ENCODE peak calls at places on chromosomes 11 and 22, in ten cellular contexts. F is mesenteric fat pad, M is heart left ventricle, B is nucleus accumbens, G is HEK293T, X is COR-L47, P is AG09319, V is HS-5, R is GM12865, Z is epithelial cell of esophagus. J is an unnamed sample.

GRCh38 chr22:44622685-44623084 is 79.3 kb upstream of the PRR5 start:
- DNase-seq in F (no peak), M (no peak), B (no peak), G (no peak), X (no peak), P (no peak), V (no peak), R (no peak), Z (no peak), J (no peak)

GRCh38 chr11:44047298-44047697 is 483 bp upstream of the ACCSL start:
- DNase-seq in F (no peak), M (no peak), B (no peak), G (no peak), X (no peak), P (no peak), V (no peak), R (no peak), Z (no peak), J (no peak)

GRCh38 chr11:16759857-16760256 is 21.4 kb downstream of the C11orf58 start:
- DNase-seq in F (no peak), M (no peak), B (no peak), G (no peak), X (no peak), P (no peak), V (peak; percentile 20), R (no peak), Z (no peak), J (no peak)

GRCh38 chr11:129803533-129803932 is 12.1 kb upstream of the TMEM45B start:
- DNase-seq in F (no peak), M (no peak), B (no peak), G (no peak), X (no peak), P (no peak), V (no peak), R (no peak), Z (peak; percentile 37), J (no peak)

GRCh38 chr11:43784301-43784700 is 96.3 kb upstream of the ALKBH3 start:
- DNase-seq in F (no peak), M (no peak), B (no peak), G (no peak), X (no peak), P (no peak), V (no peak), R (no peak), Z (no peak), J (no peak)

GRCh38 chr11:9438611-9439010 is 22.2 kb upstream of the ZNF143 start:
- DNase-seq in F (no peak), M (no peak), B (no peak), G (no peak), X (no peak), P (no peak), V (no peak), R (no peak), Z (no peak), J (no peak)

GRCh38 chr11:119489087-119489486 is 66.1 kb upstream of the THY1 start:
- DNase-seq in F (peak; percentile 43), M (no peak), B (no peak), G (no peak), X (no peak), P (no peak), V (no peak), R (no peak), Z (no peak), J (no peak)

GRCh38 chr11:132977241-132977640 is 555.1 kb downstream of the OPCML start:
- DNase-seq in F (no peak), M (no peak), B (no peak), G (no peak), X (peak; percentile 24), P (no peak), V (no peak), R (no peak), Z (no peak), J (no peak)

GRCh38 chr22:29470159-29470855 is 9.7 kb upstream of the NEFH start:
- DNase-seq in F (no peak), M (peak; percentile 59), B (no peak), G (peak; percentile 96), X (peak; percentile 39), P (no peak), V (no peak), R (peak; percentile 71), Z (peak; percentile 76), J (no peak)

GRCh38 chr22:48742191-48742555 is 1085.5 kb downstream of the BRD1 start:
- DNase-seq in F (no peak), M (no peak), B (no peak), G (no peak), X (no peak), P (no peak), V (no peak), R (no peak), Z (no peak), J (no peak)

GRCh38 chr22:31637938-31638618 is 23.9 kb downstream of the PISD start:
- DNase-seq in F (no peak), M (peak; percentile 55), B (no peak), G (no peak), X (no peak), P (no peak), V (no peak), R (peak; percentile 87), Z (peak; percentile 41), J (no peak)

GRCh38 chr11:6655790-6656580 is at the start of gene DCHS1:
- DNase-seq in F (no peak), M (peak; percentile 54), B (no peak), G (peak; percentile 35), X (peak; percentile 10), P (no peak), V (no peak), R (no peak), Z (no peak), J (no peak)

GRCh38 chr11:73227571-73228211 is 9.6 kb downstream of the P2RY2 start:
- DNase-seq in F (peak; percentile 83), M (no peak), B (no peak), G (no peak), X (peak; percentile 33), P (no peak), V (no peak), R (no peak), Z (peak; percentile 91), J (no peak)

J was measured in smooth muscle cell of the brain vasculature.